ENCODE peak calls at places on chromosomes 11 and 22, in six cellular contexts. One of them, this sample, is unnamed.

GRCh38 chr11:120043323-120043945 is 94.5 kb downstream of the TRIM29 start:
- DNase-seq in astrocyte: no peak
- DNase-seq in neuronal stem cell: no peak
- DNase-seq in transverse colon: no peak
- DNase-seq in lung: no peak
- DNase-seq in CD8-positive, alpha-beta memory T cell: no peak
- DNase-seq in this sample: no peak

GRCh38 chr11:4677948-4678347 is 19.7 kb downstream of the OR51E2 start:
- DNase-seq in astrocyte: no peak
- DNase-seq in neuronal stem cell: no peak
- DNase-seq in lung: no peak
- DNase-seq in CD8-positive, alpha-beta memory T cell: no peak
- DNase-seq in transverse colon: no peak
- DNase-seq in this sample: no peak

GRCh38 chr11:57735655-57736298 is 5.5 kb upstream of the SELENOH start:
- DNase-seq in neuronal stem cell: no peak
- DNase-seq in lung: no peak
- DNase-seq in CD8-positive, alpha-beta memory T cell: no peak
- DNase-seq in transverse colon: peak; percentile 32
- DNase-seq in astrocyte: no peak
- DNase-seq in this sample: no peak

GRCh38 chr22:30425616-30426394 is at the start of gene MTFP1:
- DNase-seq in neuronal stem cell: peak; percentile 66
- DNase-seq in transverse colon: peak; percentile 72
- DNase-seq in astrocyte: peak; percentile 54
- DNase-seq in lung: peak; percentile 64
- DNase-seq in CD8-positive, alpha-beta memory T cell: peak; percentile 47
- DNase-seq in this sample: peak; percentile 84

GRCh38 chr11:47551086-47551485 is 1.8 kb downstream of the CELF1 start:
- DNase-seq in lung: no peak
- DNase-seq in transverse colon: no peak
- DNase-seq in neuronal stem cell: no peak
- DNase-seq in astrocyte: no peak
- DNase-seq in CD8-positive, alpha-beta memory T cell: no peak
- DNase-seq in this sample: no peak

GRCh38 chr22:19817561-19818263 is 37.0 kb downstream of the GNB1L start:
- DNase-seq in neuronal stem cell: no peak
- DNase-seq in transverse colon: no peak
- DNase-seq in lung: peak; percentile 46
- DNase-seq in astrocyte: no peak
- DNase-seq in CD8-positive, alpha-beta memory T cell: no peak
- DNase-seq in this sample: no peak

GRCh38 chr11:66956689-66957290 is 1.4 kb downstream of the PC start:
- DNase-seq in astrocyte: peak; percentile 90
- DNase-seq in lung: no peak
- DNase-seq in neuronal stem cell: no peak
- DNase-seq in CD8-positive, alpha-beta memory T cell: no peak
- DNase-seq in transverse colon: no peak
- DNase-seq in this sample: no peak

GRCh38 chr22:43392385-43392989 is 19.3 kb upstream of the MPPED1 start:
- DNase-seq in lung: no peak
- DNase-seq in astrocyte: no peak
- DNase-seq in CD8-positive, alpha-beta memory T cell: no peak
- DNase-seq in neuronal stem cell: no peak
- DNase-seq in transverse colon: no peak
- DNase-seq in this sample: no peak

GRCh38 chr11:67282155-67282875 is 6.8 kb upstream of the ANKRD13D start:
- DNase-seq in neuronal stem cell: no peak
- DNase-seq in transverse colon: peak; percentile 6
- DNase-seq in lung: no peak
- DNase-seq in CD8-positive, alpha-beta memory T cell: no peak
- DNase-seq in astrocyte: no peak
- DNase-seq in this sample: no peak

GRCh38 chr11:47950396-47950795 is 30.0 kb upstream of the PTPRJ start:
- DNase-seq in lung: no peak
- DNase-seq in astrocyte: no peak
- DNase-seq in transverse colon: peak; percentile 34
- DNase-seq in neuronal stem cell: no peak
- DNase-seq in CD8-positive, alpha-beta memory T cell: peak; percentile 40
- DNase-seq in this sample: no peak

GRCh38 chr22:35538801-35539321 is 1.8 kb upstream of the RASD2 start:
- DNase-seq in transverse colon: peak; percentile 49
- DNase-seq in neuronal stem cell: no peak
- DNase-seq in CD8-positive, alpha-beta memory T cell: no peak
- DNase-seq in astrocyte: no peak
- DNase-seq in lung: no peak
- DNase-seq in this sample: peak; percentile 71

GRCh38 chr11:71251761-71252433 is 480 bp downstream of the SHANK2 start:
- DNase-seq in astrocyte: no peak
- DNase-seq in lung: no peak
- DNase-seq in CD8-positive, alpha-beta memory T cell: no peak
- DNase-seq in transverse colon: peak; percentile 43
- DNase-seq in neuronal stem cell: peak; percentile 63
- DNase-seq in this sample: no peak

GRCh38 chr11:2451916-2452694 is 7.3 kb downstream of the KCNQ1 start:
- DNase-seq in lung: no peak
- DNase-seq in transverse colon: no peak
- DNase-seq in astrocyte: no peak
- DNase-seq in neuronal stem cell: no peak
- DNase-seq in CD8-positive, alpha-beta memory T cell: no peak
- DNase-seq in this sample: no peak

GRCh38 chr11:59918987-59919589 is 19.1 kb upstream of the OOSP1 start:
- DNase-seq in transverse colon: peak; percentile 45
- DNase-seq in CD8-positive, alpha-beta memory T cell: no peak
- DNase-seq in lung: no peak
- DNase-seq in neuronal stem cell: peak; percentile 3
- DNase-seq in astrocyte: peak; percentile 33
- DNase-seq in this sample: peak; percentile 67

GRCh38 chr11:6755303-6755952 is 16.3 kb downstream of the OR2AG2 start:
- DNase-seq in lung: no peak
- DNase-seq in transverse colon: peak; percentile 10
- DNase-seq in CD8-positive, alpha-beta memory T cell: peak; percentile 29
- DNase-seq in astrocyte: no peak
- DNase-seq in neuronal stem cell: peak; percentile 44
- DNase-seq in this sample: peak; percentile 50

GRCh38 chr11:67117667-67118058 is 1.4 kb upstream of the KDM2A start:
- DNase-seq in astrocyte: no peak
- DNase-seq in CD8-positive, alpha-beta memory T cell: no peak
- DNase-seq in lung: no peak
- DNase-seq in transverse colon: peak; percentile 30
- DNase-seq in neuronal stem cell: no peak
- DNase-seq in this sample: no peak

GRCh38 chr11:75333807-75334140 is 17.7 kb downstream of the ARRB1 start:
- DNase-seq in transverse colon: no peak
- DNase-seq in CD8-positive, alpha-beta memory T cell: no peak
- DNase-seq in astrocyte: no peak
- DNase-seq in neuronal stem cell: no peak
- DNase-seq in lung: no peak
- DNase-seq in this sample: no peak

DNA sequence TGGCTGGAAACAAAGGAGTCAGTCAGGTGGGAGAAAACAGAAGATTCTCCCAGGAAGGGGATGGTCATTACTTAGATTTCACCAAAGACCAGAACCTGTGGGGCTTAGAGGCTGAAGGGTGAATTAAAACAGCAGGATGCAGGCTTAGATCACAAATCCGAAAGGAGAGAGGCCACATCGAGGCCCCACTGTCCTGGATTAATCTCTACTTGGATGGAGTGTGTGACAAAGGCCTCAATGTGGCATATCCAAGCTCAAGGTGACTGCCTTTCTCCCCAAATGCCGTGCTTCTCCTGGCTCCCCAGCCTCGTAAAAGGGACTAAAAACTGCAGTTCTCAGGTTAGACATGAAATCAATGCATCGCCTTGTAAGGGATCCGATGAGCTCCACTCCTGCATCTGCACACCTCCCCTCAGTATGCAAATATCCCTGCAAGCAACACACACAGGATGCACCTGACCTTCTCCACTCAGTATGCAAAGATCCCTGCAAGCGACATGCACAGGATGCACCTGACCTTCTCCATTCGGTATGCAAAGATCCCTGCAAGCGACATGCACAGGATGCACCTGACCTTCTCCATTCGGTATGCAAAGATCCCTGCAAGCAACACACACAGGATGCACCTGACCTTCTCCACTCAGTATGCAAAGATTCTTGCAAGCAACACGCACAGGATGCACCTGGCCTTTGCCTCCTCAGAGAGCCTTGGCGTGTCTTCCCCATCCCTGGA is 447.4 kb downstream of the BRD1 start:
- DNase-seq in lung: peak; percentile 24
- DNase-seq in astrocyte: no peak
- DNase-seq in CD8-positive, alpha-beta memory T cell: no peak
- DNase-seq in neuronal stem cell: no peak
- DNase-seq in transverse colon: no peak
- DNase-seq in this sample: no peak
- H3K4me1 ChIP-seq in lung: no peaks in the 10 kb centered on the region
- H3K4me1 ChIP-seq in astrocyte: no peaks in the 10 kb centered on the region
- H3K4me1 ChIP-seq in CD8-positive, alpha-beta memory T cell: no peaks in the 10 kb centered on the region
- H3K4me1 ChIP-seq in neuronal stem cell: no peaks in the 10 kb centered on the region
- H3K4me1 ChIP-seq in transverse colon: no peaks in the 10 kb centered on the region
- H3K4me1 ChIP-seq in this sample: no peaks in the 10 kb centered on the region

DNA sequence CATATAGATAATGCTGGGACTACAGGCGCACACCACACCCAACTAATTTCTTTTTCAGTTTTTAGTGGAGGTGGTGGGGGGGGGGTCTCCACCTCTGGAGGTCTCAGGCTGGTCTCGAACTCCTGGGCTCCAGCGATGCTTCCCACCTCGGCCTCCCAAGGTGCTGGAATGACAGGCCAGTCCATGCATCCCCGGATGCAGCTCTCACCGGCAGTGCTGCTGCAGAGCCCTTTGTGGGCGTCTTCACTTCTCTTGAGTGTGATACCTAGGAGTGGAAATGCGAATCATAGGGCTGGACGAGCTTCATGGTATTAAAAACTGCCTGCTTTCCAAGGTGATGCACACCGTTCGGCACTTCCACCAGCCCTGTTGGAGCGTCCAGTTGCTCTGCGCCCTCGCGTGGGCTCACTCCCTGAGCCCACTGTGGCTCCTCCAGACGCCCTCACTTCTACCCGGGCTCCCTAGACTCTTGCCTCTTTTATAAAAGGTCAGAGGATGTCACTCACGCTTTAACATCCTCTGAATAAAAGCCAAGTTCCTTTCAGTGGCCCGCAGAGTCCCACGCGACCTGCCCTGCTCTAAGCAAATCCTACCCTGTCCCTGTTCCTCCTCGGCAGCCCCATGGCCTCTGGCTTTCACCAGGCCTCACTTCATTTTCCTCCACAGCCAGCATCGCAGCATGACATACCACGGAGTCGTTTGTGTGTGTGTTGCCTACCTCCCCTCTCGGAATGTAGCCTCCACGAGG is 833 bp upstream of the BID start:
- DNase-seq in neuronal stem cell: no peak
- DNase-seq in astrocyte: no peak
- DNase-seq in transverse colon: no peak
- DNase-seq in CD8-positive, alpha-beta memory T cell: no peak
- DNase-seq in lung: no peak
- DNase-seq in this sample: no peak
- H3K4me3 ChIP-seq in neuronal stem cell: peak overlapping the region; percentile 73
- H3K4me3 ChIP-seq in astrocyte: no peak overlapping the region
- H3K4me3 ChIP-seq in transverse colon: no peak overlapping the region
- H3K4me3 ChIP-seq in CD8-positive, alpha-beta memory T cell: peak overlapping the region; percentile 64
- H3K4me3 ChIP-seq in lung: no peak overlapping the region
- H3K4me3 ChIP-seq in this sample: peak overlapping the region; percentile 39

GRCh38 chr22:33116846-33117547 is 58.8 kb upstream of the SYN3 start:
- DNase-seq in CD8-positive, alpha-beta memory T cell: no peak
- DNase-seq in lung: no peak
- DNase-seq in neuronal stem cell: no peak
- DNase-seq in transverse colon: no peak
- DNase-seq in astrocyte: no peak
- DNase-seq in this sample: no peak

GRCh38 chr22:33117821-33118220 is 59.6 kb upstream of the SYN3 start:
- DNase-seq in neuronal stem cell: no peak
- DNase-seq in transverse colon: no peak
- DNase-seq in lung: no peak
- DNase-seq in CD8-positive, alpha-beta memory T cell: no peak
- DNase-seq in astrocyte: no peak
- DNase-seq in this sample: no peak

GRCh38 chr22:33124471-33124870 is 66.3 kb upstream of the SYN3 start:
- DNase-seq in astrocyte: no peak
- DNase-seq in transverse colon: no peak
- DNase-seq in CD8-positive, alpha-beta memory T cell: no peak
- DNase-seq in neuronal stem cell: no peak
- DNase-seq in lung: no peak
- DNase-seq in this sample: no peak

GRCh38 chr22:33114570-33114969 is 56.4 kb upstream of the SYN3 start:
- DNase-seq in lung: no peak
- DNase-seq in CD8-positive, alpha-beta memory T cell: no peak
- DNase-seq in transverse colon: no peak
- DNase-seq in neuronal stem cell: no peak
- DNase-seq in astrocyte: no peak
- DNase-seq in this sample: no peak

DNA sequence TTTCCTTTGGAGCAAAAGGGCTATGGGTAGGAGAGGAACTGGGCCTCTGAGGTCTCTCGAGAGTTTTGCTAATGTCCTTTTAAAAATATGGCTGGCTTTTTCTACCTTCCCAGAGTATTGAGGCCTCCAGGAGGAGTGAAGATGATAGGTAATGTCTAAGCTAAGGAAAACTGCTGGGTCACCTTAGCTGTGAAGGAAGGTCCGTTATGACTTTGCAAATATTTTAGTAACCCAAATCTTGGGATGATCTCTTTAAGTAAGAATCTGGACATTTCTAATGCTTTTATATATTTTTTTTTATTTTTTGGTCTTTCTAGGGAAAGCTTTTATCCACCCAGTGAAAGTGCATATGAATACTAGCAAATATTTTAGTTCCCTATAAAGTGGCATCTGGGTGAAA is 60.9 kb upstream of the SYN3 start:
- DNase-seq in astrocyte: no peak
- DNase-seq in CD8-positive, alpha-beta memory T cell: no peak
- DNase-seq in lung: no peak
- DNase-seq in transverse colon: no peak
- DNase-seq in neuronal stem cell: no peak
- DNase-seq in this sample: no peak
- H3K9me3 ChIP-seq in astrocyte: no peaks in the 10 kb centered on the region
- H3K9me3 ChIP-seq in CD8-positive, alpha-beta memory T cell: no peaks in the 10 kb centered on the region
- H3K9me3 ChIP-seq in lung: no peaks in the 10 kb centered on the region
- H3K9me3 ChIP-seq in transverse colon: no peaks in the 10 kb centered on the region
- H3K9me3 ChIP-seq in neuronal stem cell: no peaks in the 10 kb centered on the region
- H3K9me3 ChIP-seq in this sample: no peaks in the 10 kb centered on the region

DNA sequence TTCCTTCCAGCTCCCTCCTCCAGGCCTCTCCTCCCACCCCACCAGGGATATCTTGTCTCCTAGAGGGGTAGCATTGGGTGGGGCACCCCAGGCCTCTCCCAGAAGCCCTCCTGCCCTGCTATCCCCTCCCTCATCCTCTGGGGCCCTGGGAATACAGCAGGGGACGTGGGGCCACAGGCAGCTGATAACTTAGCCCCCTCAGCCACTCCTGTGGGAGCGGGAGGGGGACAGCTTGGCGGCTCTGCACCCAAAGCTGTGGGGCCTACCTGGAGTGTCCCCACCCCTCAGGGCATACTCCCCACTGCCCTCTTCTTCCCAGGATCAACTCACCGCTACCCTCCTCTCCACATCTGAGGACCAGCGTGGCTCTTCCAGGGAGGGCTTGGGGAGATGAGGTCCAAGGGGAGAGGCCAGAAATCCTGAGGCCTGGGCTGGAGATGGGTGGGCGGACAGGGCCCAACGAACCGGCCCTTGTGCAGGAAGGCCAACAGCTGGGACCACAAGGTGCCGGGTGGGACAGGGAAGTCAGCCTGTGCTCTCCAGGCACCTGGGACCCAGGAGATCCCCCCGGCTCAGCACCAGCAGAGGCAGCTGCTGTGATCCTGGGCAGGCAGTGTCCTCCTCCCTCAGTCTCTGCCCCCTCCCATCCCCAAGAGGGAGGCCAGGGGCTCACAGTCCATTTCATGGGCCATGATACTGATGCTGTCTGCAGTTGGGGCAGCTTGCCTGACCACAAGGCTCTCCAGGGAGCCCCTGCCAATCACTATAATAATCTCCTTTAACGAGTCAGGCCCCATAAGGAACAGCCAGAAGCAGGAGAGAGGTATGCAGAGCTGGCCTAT is 23.2 kb downstream of the NEAT1 start:
- DNase-seq in lung: peak; percentile 29
- DNase-seq in astrocyte: peak; percentile 45
- DNase-seq in neuronal stem cell: no peak
- DNase-seq in transverse colon: no peak
- DNase-seq in CD8-positive, alpha-beta memory T cell: no peak
- DNase-seq in this sample: no peak
- H3K4me1 ChIP-seq in lung: no peaks in the 10 kb centered on the region
- H3K4me1 ChIP-seq in astrocyte: no peaks in the 10 kb centered on the region
- H3K4me1 ChIP-seq in neuronal stem cell: no peaks in the 10 kb centered on the region
- H3K4me1 ChIP-seq in transverse colon: peaks cover 10% of the 10 kb centered on the region
- H3K4me1 ChIP-seq in CD8-positive, alpha-beta memory T cell: peaks cover 9% of the 10 kb centered on the region
- H3K4me1 ChIP-seq in this sample: no peaks in the 10 kb centered on the region